ENCODE peak calls at places on chromosomes 13 and 19, in seven cellular contexts. One of them, this sample, is unnamed.

GRCh38 chr13:82480415-82480814 is 1401.9 kb downstream of the SLITRK1 start:
- DNase-seq in fibroblast of mammary gland: peak; percentile 2
- DNase-seq in CD8-positive, alpha-beta T cell: no peak
- DNase-seq in GM12865: no peak
- DNase-seq in AG09319: no peak
- DNase-seq in heart left ventricle: no peak
- DNase-seq in GM13977: no peak
- DNase-seq in this sample: no peak

GRCh38 chr13:113452942-113453901 is at the start of gene ADPRHL1:
- DNase-seq in CD8-positive, alpha-beta T cell: no peak
- DNase-seq in GM12865: no peak
- DNase-seq in GM13977: no peak
- DNase-seq in fibroblast of mammary gland: no peak
- DNase-seq in AG09319: no peak
- DNase-seq in heart left ventricle: peak; percentile 89
- DNase-seq in this sample: peak; percentile 42

GRCh38 chr13:22014469-22014868 is 343.6 kb downstream of the FGF9 start:
- DNase-seq in GM12865: no peak
- DNase-seq in fibroblast of mammary gland: no peak
- DNase-seq in heart left ventricle: no peak
- DNase-seq in AG09319: no peak
- DNase-seq in CD8-positive, alpha-beta T cell: no peak
- DNase-seq in GM13977: no peak
- DNase-seq in this sample: no peak

GRCh38 chr13:40271931-40272775 is 394.3 kb downstream of the FOXO1 start:
- DNase-seq in GM12865: no peak
- DNase-seq in fibroblast of mammary gland: peak; percentile 86
- DNase-seq in heart left ventricle: peak; percentile 87
- DNase-seq in GM13977: no peak
- DNase-seq in CD8-positive, alpha-beta T cell: no peak
- DNase-seq in AG09319: peak; percentile 18
- DNase-seq in this sample: no peak

GRCh38 chr13:97226788-97227627 is 4.9 kb downstream of the MBNL2 start:
- DNase-seq in GM12865: peak; percentile 63
- DNase-seq in fibroblast of mammary gland: no peak
- DNase-seq in heart left ventricle: no peak
- DNase-seq in AG09319: no peak
- DNase-seq in CD8-positive, alpha-beta T cell: peak; percentile 28
- DNase-seq in GM13977: no peak
- DNase-seq in this sample: no peak

GRCh38 chr19:10749435-10750384 is 31.8 kb downstream of the DNM2 start:
- DNase-seq in AG09319: no peak
- DNase-seq in GM12865: no peak
- DNase-seq in CD8-positive, alpha-beta T cell: no peak
- DNase-seq in fibroblast of mammary gland: no peak
- DNase-seq in GM13977: no peak
- DNase-seq in heart left ventricle: no peak
- DNase-seq in this sample: no peak

GRCh38 chr13:44815507-44816074 is 173.7 kb downstream of the NUFIP1 start:
- DNase-seq in GM12865: peak; percentile 41
- DNase-seq in CD8-positive, alpha-beta T cell: no peak
- DNase-seq in fibroblast of mammary gland: peak; percentile 93
- DNase-seq in GM13977: peak; percentile 28
- DNase-seq in AG09319: peak; percentile 68
- DNase-seq in heart left ventricle: no peak
- DNase-seq in this sample: no peak

GRCh38 chr13:22696433-22696832 is 484.3 kb upstream of the SGCG start:
- DNase-seq in CD8-positive, alpha-beta T cell: no peak
- DNase-seq in fibroblast of mammary gland: no peak
- DNase-seq in GM12865: no peak
- DNase-seq in GM13977: no peak
- DNase-seq in AG09319: no peak
- DNase-seq in heart left ventricle: no peak
- DNase-seq in this sample: no peak

GRCh38 chr19:3175761-3176714 is 2.5 kb upstream of the S1PR4 start:
- DNase-seq in GM13977: no peak
- DNase-seq in AG09319: peak; percentile 47
- DNase-seq in CD8-positive, alpha-beta T cell: no peak
- DNase-seq in heart left ventricle: no peak
- DNase-seq in fibroblast of mammary gland: peak; percentile 65
- DNase-seq in GM12865: peak; percentile 89
- DNase-seq in this sample: no peak

GRCh38 chr13:36858285-36858684 is 39.3 kb downstream of the RFXAP start:
- DNase-seq in heart left ventricle: no peak
- DNase-seq in CD8-positive, alpha-beta T cell: no peak
- DNase-seq in GM13977: peak; percentile 28
- DNase-seq in GM12865: peak; percentile 58
- DNase-seq in AG09319: peak; percentile 28
- DNase-seq in fibroblast of mammary gland: peak; percentile 54
- DNase-seq in this sample: peak; percentile 8

GRCh38 chr13:111789011-111789410 is 277.9 kb upstream of the SOX1 start:
- DNase-seq in AG09319: no peak
- DNase-seq in GM13977: no peak
- DNase-seq in GM12865: no peak
- DNase-seq in CD8-positive, alpha-beta T cell: no peak
- DNase-seq in fibroblast of mammary gland: no peak
- DNase-seq in heart left ventricle: no peak
- DNase-seq in this sample: no peak

GRCh38 chr19:10510301-10510802 is 6.9 kb downstream of the S1PR5 start:
- DNase-seq in CD8-positive, alpha-beta T cell: peak; percentile 49
- DNase-seq in heart left ventricle: no peak
- DNase-seq in AG09319: no peak
- DNase-seq in GM12865: peak; percentile 47
- DNase-seq in fibroblast of mammary gland: no peak
- DNase-seq in GM13977: peak; percentile 82
- DNase-seq in this sample: peak; percentile 81

GRCh38 chr19:45976180-45976579 is 2.5 kb upstream of the NOVA2 start:
- DNase-seq in AG09319: no peak
- DNase-seq in fibroblast of mammary gland: no peak
- DNase-seq in heart left ventricle: no peak
- DNase-seq in GM13977: no peak
- DNase-seq in GM12865: peak; percentile 20
- DNase-seq in CD8-positive, alpha-beta T cell: no peak
- DNase-seq in this sample: no peak

DNA sequence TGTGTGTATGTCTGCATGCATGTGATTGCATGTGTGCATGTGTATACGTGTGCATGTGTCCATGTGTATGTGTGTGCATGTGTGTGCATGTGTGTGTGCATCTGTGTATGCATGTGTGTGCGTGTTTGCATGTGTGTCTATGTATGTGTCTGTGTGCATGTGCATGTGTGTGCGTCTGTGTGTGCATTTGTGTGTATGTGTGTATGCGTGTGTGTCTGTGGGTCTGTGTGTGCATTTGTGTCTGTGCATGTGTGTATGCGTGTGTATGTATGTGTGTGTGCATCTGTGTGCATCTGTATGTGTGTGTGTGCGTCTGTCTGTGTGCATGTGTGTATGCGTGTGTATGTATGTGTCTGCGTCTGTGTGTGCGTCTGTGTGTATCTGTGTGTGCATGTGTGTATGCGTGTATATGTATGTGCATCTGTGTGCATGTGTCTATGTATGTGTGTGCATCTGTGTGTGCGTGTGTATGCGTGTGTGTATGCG is 3.0 kb downstream of the STXBP2 start:
- DNase-seq in CD8-positive, alpha-beta T cell: no peak
- DNase-seq in fibroblast of mammary gland: no peak
- DNase-seq in GM13977: no peak
- DNase-seq in GM12865: no peak
- DNase-seq in AG09319: no peak
- DNase-seq in heart left ventricle: no peak
- DNase-seq in this sample: no peak
- TF ChIP-seq CTCF in CD8-positive, alpha-beta T cell: no peak
- TF ChIP-seq CTCF in fibroblast of mammary gland: no peak
- TF ChIP-seq CTCF in GM13977: no peak
- TF ChIP-seq CTCF in GM12865: no peak
- TF ChIP-seq CTCF in AG09319: no peak
- TF ChIP-seq CTCF in heart left ventricle: no peak
- TF ChIP-seq CTCF in this sample: no peak

GRCh38 chr19:13875824-13876223 is 1.1 kb upstream of the NANOS3 start:
- DNase-seq in AG09319: no peak
- DNase-seq in CD8-positive, alpha-beta T cell: no peak
- DNase-seq in GM13977: no peak
- DNase-seq in heart left ventricle: no peak
- DNase-seq in GM12865: no peak
- DNase-seq in fibroblast of mammary gland: no peak
- DNase-seq in this sample: no peak

GRCh38 chr19:13872695-13873389 is 4.1 kb upstream of the NANOS3 start:
- DNase-seq in CD8-positive, alpha-beta T cell: no peak
- DNase-seq in GM12865: no peak
- DNase-seq in AG09319: no peak
- DNase-seq in fibroblast of mammary gland: no peak
- DNase-seq in GM13977: peak; percentile 83
- DNase-seq in heart left ventricle: peak; percentile 50
- DNase-seq in this sample: peak; percentile 74

GRCh38 chr19:13872339-13872694 is 4.6 kb upstream of the NANOS3 start:
- DNase-seq in AG09319: no peak
- DNase-seq in GM12865: no peak
- DNase-seq in heart left ventricle: no peak
- DNase-seq in CD8-positive, alpha-beta T cell: no peak
- DNase-seq in GM13977: no peak
- DNase-seq in fibroblast of mammary gland: no peak
- DNase-seq in this sample: no peak

GRCh38 chr19:13876834-13877233 is at the start of gene NANOS3:
- DNase-seq in GM12865: no peak
- DNase-seq in CD8-positive, alpha-beta T cell: no peak
- DNase-seq in GM13977: no peak
- DNase-seq in AG09319: no peak
- DNase-seq in fibroblast of mammary gland: no peak
- DNase-seq in heart left ventricle: no peak
- DNase-seq in this sample: no peak

DNA sequence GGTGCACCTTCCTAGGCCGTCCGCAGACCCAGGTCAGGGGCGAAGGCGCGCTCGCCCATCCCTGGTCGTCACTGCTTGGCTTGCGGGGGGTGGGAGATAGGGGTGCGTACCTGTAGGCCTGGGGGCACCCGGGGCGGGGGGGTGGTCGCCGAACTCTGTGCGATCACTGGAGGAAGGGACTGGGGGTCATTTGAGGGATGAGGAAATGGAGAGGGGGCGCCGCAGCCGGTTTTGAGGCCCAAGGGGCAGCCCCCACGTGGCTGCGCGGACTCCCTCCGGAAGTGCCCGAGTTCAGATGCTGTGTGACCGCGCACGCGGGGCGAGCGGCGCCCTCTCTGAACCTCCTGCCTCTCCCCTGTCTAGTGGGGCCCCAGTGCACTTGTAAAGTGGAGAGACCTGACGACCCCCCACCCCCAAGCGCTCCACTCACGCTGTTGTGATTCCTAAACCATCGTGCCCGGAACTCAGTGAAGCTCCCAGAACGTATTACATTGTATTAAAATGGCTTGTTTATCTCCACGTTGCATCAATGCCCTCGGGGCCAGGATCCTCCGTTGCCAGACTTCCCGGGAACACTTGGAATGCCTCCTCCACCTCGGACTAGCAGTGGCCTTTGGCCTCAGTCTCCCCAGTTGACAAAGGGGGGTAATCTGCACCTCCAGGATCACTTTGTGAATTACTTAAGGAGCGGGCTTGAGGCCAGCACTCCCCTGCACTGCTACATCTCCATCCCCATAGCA is 3.0 kb upstream of the NANOS3 start:
- DNase-seq in GM13977: no peak
- DNase-seq in fibroblast of mammary gland: no peak
- DNase-seq in CD8-positive, alpha-beta T cell: no peak
- DNase-seq in GM12865: no peak
- DNase-seq in AG09319: no peak
- DNase-seq in heart left ventricle: no peak
- DNase-seq in this sample: no peak
- TF ChIP-seq CTCF in GM13977: no peak
- TF ChIP-seq CTCF in fibroblast of mammary gland: no peak
- TF ChIP-seq CTCF in CD8-positive, alpha-beta T cell: no peak
- TF ChIP-seq CTCF in GM12865: no peak
- TF ChIP-seq CTCF in AG09319: no peak
- TF ChIP-seq CTCF in heart left ventricle: no peak
- TF ChIP-seq CTCF in this sample: no peak

GRCh38 chr19:5085566-5085965 is 116.7 kb downstream of the KDM4B start:
- DNase-seq in fibroblast of mammary gland: no peak
- DNase-seq in CD8-positive, alpha-beta T cell: no peak
- DNase-seq in GM12865: no peak
- DNase-seq in heart left ventricle: no peak
- DNase-seq in AG09319: no peak
- DNase-seq in GM13977: no peak
- DNase-seq in this sample: no peak

GRCh38 chr19:5083547-5083965 is 114.6 kb downstream of the KDM4B start:
- DNase-seq in fibroblast of mammary gland: peak; percentile 49
- DNase-seq in CD8-positive, alpha-beta T cell: no peak
- DNase-seq in heart left ventricle: peak; percentile 64
- DNase-seq in AG09319: no peak
- DNase-seq in GM12865: no peak
- DNase-seq in GM13977: no peak
- DNase-seq in this sample: peak; percentile 41

GRCh38 chr19:5089283-5089682 is 120.4 kb downstream of the KDM4B start:
- DNase-seq in CD8-positive, alpha-beta T cell: no peak
- DNase-seq in AG09319: no peak
- DNase-seq in GM12865: no peak
- DNase-seq in fibroblast of mammary gland: no peak
- DNase-seq in GM13977: no peak
- DNase-seq in heart left ventricle: no peak
- DNase-seq in this sample: no peak

GRCh38 chr19:5086232-5086631 is 117.3 kb downstream of the KDM4B start:
- DNase-seq in GM13977: no peak
- DNase-seq in heart left ventricle: no peak
- DNase-seq in CD8-positive, alpha-beta T cell: no peak
- DNase-seq in AG09319: no peak
- DNase-seq in fibroblast of mammary gland: no peak
- DNase-seq in GM12865: no peak
- DNase-seq in this sample: no peak

DNA sequence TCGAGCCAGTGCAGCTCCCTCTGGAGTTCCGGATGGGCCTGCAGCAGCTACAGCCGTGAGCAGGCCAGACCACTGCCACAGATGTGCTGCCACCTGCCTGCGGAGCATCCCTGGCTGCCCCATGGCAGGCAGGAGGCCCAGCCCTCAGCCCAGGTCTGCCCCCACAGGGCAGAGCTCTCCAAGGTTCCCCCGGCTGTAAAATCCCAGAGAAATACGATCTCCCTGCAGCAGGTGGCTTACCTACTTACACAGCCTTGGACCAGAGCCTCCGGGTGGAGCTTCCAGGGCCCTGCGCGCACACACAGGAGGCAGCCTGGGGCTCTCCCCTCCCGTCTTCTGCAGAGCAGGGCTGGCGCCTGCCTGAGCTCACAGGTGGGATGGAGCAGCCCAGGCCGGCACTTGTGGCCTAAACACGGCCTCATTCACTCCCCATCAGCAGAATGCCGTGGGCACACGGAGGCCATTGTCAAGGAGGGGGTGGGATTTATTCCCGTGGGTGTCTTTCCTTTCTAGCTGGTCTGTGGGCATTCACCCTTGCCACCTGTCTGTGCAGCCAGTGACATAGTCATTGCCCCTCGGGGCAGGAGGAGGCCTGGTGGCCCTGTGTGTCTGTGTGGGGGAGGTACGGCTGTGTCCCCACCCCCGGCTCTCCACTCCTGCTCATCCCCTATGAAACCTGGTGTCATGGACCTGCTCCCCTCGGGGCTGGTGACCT is 118.0 kb downstream of the KDM4B start:
- DNase-seq in CD8-positive, alpha-beta T cell: no peak
- DNase-seq in AG09319: no peak
- DNase-seq in GM12865: no peak
- DNase-seq in heart left ventricle: no peak
- DNase-seq in GM13977: no peak
- DNase-seq in fibroblast of mammary gland: no peak
- DNase-seq in this sample: no peak
- TF ChIP-seq CTCF in CD8-positive, alpha-beta T cell: no peak
- TF ChIP-seq CTCF in AG09319: no peak
- TF ChIP-seq CTCF in GM12865: no peak
- TF ChIP-seq CTCF in heart left ventricle: no peak
- TF ChIP-seq CTCF in GM13977: no peak
- TF ChIP-seq CTCF in fibroblast of mammary gland: no peak
- TF ChIP-seq CTCF in this sample: no peak

GRCh38 chr13:70098669-70099068 is 9.0 kb upstream of the ATXN8OS start:
- DNase-seq in CD8-positive, alpha-beta T cell: no peak
- DNase-seq in GM13977: no peak
- DNase-seq in fibroblast of mammary gland: no peak
- DNase-seq in heart left ventricle: no peak
- DNase-seq in GM12865: no peak
- DNase-seq in AG09319: no peak
- DNase-seq in this sample: no peak
- TF ChIP-seq CTCF in CD8-positive, alpha-beta T cell: no peak
- TF ChIP-seq CTCF in GM13977: no peak
- TF ChIP-seq CTCF in fibroblast of mammary gland: no peak
- TF ChIP-seq CTCF in heart left ventricle: no peak
- TF ChIP-seq CTCF in GM12865: peak; percentile 10
- TF ChIP-seq CTCF in AG09319: no peak
- TF ChIP-seq CTCF in this sample: peak; percentile 49